ENCODE peak calls at places on chromosomes 1 and 21, in five cellular contexts. K, P, W, I and S are unnamed samples.

GRCh38 chr1:156062189-156062588 is 1.2 kb downstream of the RAB25 start:
- DNase-seq in K (peak), W (peak), P (no peak), I (no peak), S (peak)

GRCh38 chr1:91165033-91165654 is 143.3 kb upstream of the ZNF644 start:
- DNase-seq in I (peak), K (peak), P (peak), W (peak), S (peak)

GRCh38 chr1:19974822-19975416 is 4.5 kb downstream of the PLA2G2A start:
- DNase-seq in W (peak), K (peak), I (peak), P (no peak), S (peak)

GRCh38 chr1:71788113-71788512 is 494.2 kb downstream of the NEGR1 start:
- DNase-seq in K (no peak), I (no peak), P (no peak), W (no peak), S (no peak)

GRCh38 chr21:41823906-41824305 is 55.2 kb downstream of the PRDM15 start:
- DNase-seq in W (no peak), I (peak), P (no peak), K (no peak), S (no peak)

GRCh38 chr1:59707216-59707615 is 107.5 kb upstream of the HOOK1 start:
- DNase-seq in P (no peak), I (no peak), W (peak), K (no peak), S (peak)

GRCh38 chr1:18337757-18338156 is 143.0 kb upstream of the KLHDC7A start:
- DNase-seq in I (no peak), P (no peak), K (no peak), W (no peak), S (no peak)

GRCh38 chr1:116534014-116534739 is 36.6 kb downstream of the CD58 start:
- DNase-seq in K (no peak), I (no peak), P (no peak), W (no peak), S (no peak)

GRCh38 chr1:71031426-71031825 is 16.2 kb downstream of the PTGER3 start:
- DNase-seq in P (no peak), W (peak), K (no peak), I (no peak), S (no peak)

GRCh38 chr1:200699871-200700270 is 30.2 kb upstream of the DDX59 start:
- DNase-seq in W (peak), K (no peak), P (no peak), I (no peak), S (peak)

GRCh38 chr1:9715536-9716226 is 64.2 kb downstream of the PIK3CD start:
- DNase-seq in W (no peak), P (no peak), K (no peak), I (no peak), S (no peak)

GRCh38 chr1:91725961-91726704 is 159.8 kb downstream of the TGFBR3 start:
- DNase-seq in I (no peak), W (peak), K (no peak), P (no peak), S (no peak)

GRCh38 chr1:85581138-85581801 is 709 bp downstream of the CCN1 start:
- DNase-seq in I (peak), P (peak), W (peak), K (peak), S (no peak)

GRCh38 chr1:114718661-114719423 is 2.3 kb upstream of the NRAS start:
- DNase-seq in I (no peak), W (peak), P (no peak), K (no peak), S (peak)

GRCh38 chr1:22210636-22211035 is 67.7 kb upstream of the WNT4 start:
- DNase-seq in K (no peak), W (no peak), I (no peak), P (no peak), S (no peak)

GRCh38 chr1:232538224-232538942 is 91.5 kb downstream of the SIPA1L2 start:
- DNase-seq in K (no peak), W (peak), I (no peak), P (no peak), S (peak)

GRCh38 chr1:59506952-59507351 is 210.1 kb downstream of the FGGY start:
- DNase-seq in K (peak), P (no peak), W (peak), I (peak), S (no peak)

GRCh38 chr1:37410815-37411214 is 63.6 kb upstream of the ZC3H12A start:
- DNase-seq in P (no peak), W (peak), K (no peak), I (no peak), S (no peak)

GRCh38 chr21:43824883-43825609 is 35.7 kb downstream of the RRP1 start:
- DNase-seq in I (no peak), W (no peak), P (no peak), K (no peak), S (no peak)

GRCh38 chr1:182786223-182787001 is 3.2 kb upstream of the NPL start:
- DNase-seq in K (peak), I (peak), W (peak), P (no peak), S (peak)

GRCh38 chr1:231828182-231828920 is 201.8 kb downstream of the DISC1 start:
- DNase-seq in P (no peak), I (no peak), K (no peak), W (peak), S (peak)

GRCh38 chr1:151371744-151372410 is 628 bp downstream of the SELENBP1 start:
- DNase-seq in K (peak), I (peak), W (peak), P (no peak), S (no peak)

GRCh38 chr21:45593162-45594022 is 50.1 kb upstream of the PCBP3 start:
- DNase-seq in W (no peak), I (no peak), P (no peak), K (no peak), S (no peak)

GRCh38 chr1:2980073-2980791 is 41.0 kb upstream of the ACTRT2 start:
- DNase-seq in I (peak), P (no peak), W (no peak), K (peak), S (no peak)

GRCh38 chr1:224203243-224204016 is 20.4 kb downstream of the DEGS1 start:
- DNase-seq in W (peak), I (peak), K (peak), P (no peak), S (no peak)

GRCh38 chr1:24216254-24216653 is 29.2 kb upstream of the IFNLR1 start:
- DNase-seq in I (no peak), W (no peak), K (peak), P (no peak), S (no peak)

GRCh38 chr1:200729863-200730262 is 8.8 kb upstream of the CAMSAP2 start:
- DNase-seq in I (no peak), W (no peak), P (no peak), K (no peak), S (no peak)

GRCh38 chr1:67431869-67432578 is 1.8 kb upstream of the SERBP1 start:
- DNase-seq in W (no peak), I (no peak), K (no peak), P (no peak), S (no peak)

GRCh38 chr21:30216041-30216723 is at the start of gene CLDN8:
- DNase-seq in P (no peak), W (no peak), I (no peak), K (peak), S (no peak)

GRCh38 chr1:67540733-67541125 is 110.5 kb upstream of the SERBP1 start:
- DNase-seq in W (peak), I (no peak), K (no peak), P (no peak), S (no peak)

GRCh38 chr1:41846595-41846994 is 72.1 kb downstream of the HIVEP3 start:
- DNase-seq in I (no peak), P (no peak), W (peak), K (no peak), S (peak)

GRCh38 chr21:45982256-45982757 is 737 bp downstream of the COL6A1 start:
- DNase-seq in K (no peak), P (no peak), I (peak), W (no peak), S (no peak)

GRCh38 chr1:12196641-12197482 is 30.1 kb downstream of the TNFRSF1B start:
- DNase-seq in W (no peak), P (no peak), K (peak), I (peak), S (no peak)

DNA sequence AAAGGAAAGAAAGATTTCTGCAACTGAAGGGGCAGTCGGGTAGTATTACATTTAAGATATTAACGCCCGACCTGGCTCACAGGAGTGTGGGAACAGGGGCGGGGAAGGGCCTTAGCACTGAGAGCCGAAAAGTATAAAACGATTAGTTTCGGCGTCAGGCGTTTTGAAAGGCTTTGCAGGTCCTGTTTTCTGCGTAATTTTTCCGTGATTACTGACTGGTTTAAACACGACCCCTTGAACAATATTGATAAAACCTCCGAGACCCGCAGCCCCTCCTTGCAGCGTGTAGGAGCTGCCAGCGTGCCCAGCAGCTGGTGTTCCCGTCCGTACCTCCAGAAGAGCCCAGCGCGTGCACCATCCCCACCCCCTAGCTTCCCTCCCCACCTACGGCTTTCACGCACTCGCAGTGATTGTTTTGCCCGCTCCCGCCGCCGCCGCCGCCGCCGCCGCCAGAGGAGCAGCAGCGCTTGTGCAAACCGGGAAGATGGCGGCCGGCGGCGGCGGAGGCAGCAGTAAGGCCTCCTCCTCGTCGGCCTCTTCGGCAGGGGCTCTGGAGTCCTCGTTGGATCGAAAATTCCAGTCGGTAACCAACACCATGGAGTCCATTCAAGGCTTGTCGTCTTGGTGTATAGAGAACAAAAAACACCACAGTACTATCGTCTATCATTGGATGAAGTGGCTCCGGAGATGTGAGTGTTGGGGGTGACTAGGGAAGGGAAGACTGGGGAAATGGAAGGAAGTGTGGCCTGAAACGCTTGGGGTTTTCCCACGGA is 470 bp downstream of the RPRD2 start:
- DNase-seq in K (peak), P (peak), W (peak), I (peak), S (peak)
- TF ChIP-seq POLR2A in K (peak), P (peak), W (peak), I (peak), S (peak)

DNA sequence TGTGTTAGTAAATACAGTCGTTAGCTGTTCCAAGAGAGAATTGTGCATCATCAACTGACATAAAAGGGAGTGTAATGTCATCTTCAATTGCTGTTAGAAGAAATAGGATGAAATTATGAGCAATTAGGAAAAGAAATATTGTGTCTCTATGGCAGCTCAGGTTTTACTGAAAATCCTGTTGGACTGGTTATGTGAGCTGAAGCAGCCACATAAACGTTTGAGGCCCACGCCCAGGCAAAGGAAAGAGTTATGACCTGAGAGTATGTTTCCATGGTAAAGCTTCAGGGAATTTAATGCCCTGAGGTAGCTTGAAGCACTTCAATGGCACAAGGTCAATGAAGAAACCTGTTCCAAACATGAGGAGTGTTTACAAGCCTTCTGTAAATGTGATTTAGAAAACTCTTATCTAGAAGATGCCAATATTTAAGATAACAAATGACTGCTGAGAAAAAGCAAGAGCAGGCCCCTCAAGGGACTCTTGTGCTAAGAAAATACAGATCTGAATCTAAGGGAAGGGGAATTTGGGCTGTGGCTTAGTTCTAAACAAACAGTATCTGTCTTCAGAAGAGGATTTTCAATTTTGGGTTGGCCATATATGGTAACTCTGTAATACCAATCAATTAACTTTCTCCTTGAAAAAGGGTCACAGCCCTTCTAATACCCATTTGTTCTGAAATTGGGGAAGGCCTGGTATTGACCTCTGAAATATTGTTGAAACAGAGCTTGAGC is 384.2 kb downstream of the SEC16B start:
- DNase-seq in W (no peak), K (peak), I (no peak), P (no peak), S (no peak)
- TF ChIP-seq POLR2A in W (no peak), K (no peak), I (no peak), P (no peak), S (no peak)

GRCh38 chr1:46246548-46247432 is 773 bp upstream of the RAD54L start:
- DNase-seq in I (no peak), W (peak), P (peak), K (peak), S (peak)
- TF ChIP-seq POLR2A in I (peak), W (no peak), P (no peak), K (peak), S (peak)

GRCh38 chr1:220727523-220727922 is 20.6 kb upstream of the MTARC2 start:
- DNase-seq in P (no peak), I (no peak), K (no peak), W (no peak), S (no peak)

GRCh38 chr1:220732137-220732536 is 16.0 kb upstream of the MTARC2 start:
- DNase-seq in K (no peak), I (no peak), W (no peak), P (no peak), S (no peak)

GRCh38 chr1:220732621-220733020 is 15.5 kb upstream of the MTARC2 start:
- DNase-seq in K (peak), I (no peak), P (no peak), W (no peak), S (no peak)

GRCh38 chr1:220726634-220727033 is 21.5 kb upstream of the MTARC2 start:
- DNase-seq in K (no peak), I (no peak), W (no peak), P (no peak), S (no peak)
- TF ChIP-seq POLR2A in K (no peak), I (no peak), W (no peak), P (no peak), S (no peak)

GRCh38 chr1:34864759-34865158 is 5.2 kb upstream of the SMIM12 start:
- DNase-seq in P (no peak), K (no peak), W (no peak), I (no peak), S (no peak)

GRCh38 chr1:34863501-34863900 is 4.0 kb upstream of the SMIM12 start:
- DNase-seq in W (no peak), I (no peak), P (no peak), K (no peak), S (no peak)

GRCh38 chr1:34856697-34857096 is 2.9 kb downstream of the SMIM12 start:
- DNase-seq in P (no peak), K (no peak), I (no peak), W (no peak), S (no peak)

GRCh38 chr1:34858901-34859441 is 578 bp downstream of the SMIM12 start:
- DNase-seq in W (peak), K (no peak), I (peak), P (no peak), S (peak)

GRCh38 chr1:34859442-34860200 is at the start of gene SMIM12:
- DNase-seq in K (peak), I (peak), P (peak), W (peak), S (peak)
- TF ChIP-seq POLR2A in K (peak), I (peak), P (peak), W (peak), S (peak)